ENCODE peak calls at places on chromosomes 2 and 18, in five cellular contexts. F is HFFc6, R is progenitor cell of endocrine pancreas, Q is neural progenitor cell, T is foreskin fibroblast. S is an unnamed sample.

GRCh38 chr18:72674710-72675109 is 130.6 kb upstream of the CBLN2 start:
- DNase-seq in F (no peak), R (no peak), Q (no peak), T (no peak), S (no peak)

GRCh38 chr2:74005786-74006185 is 21.1 kb downstream of the TET3 start:
- DNase-seq in F (no peak), R (no peak), Q (no peak), T (peak), S (no peak)

GRCh38 chr2:211281430-211282073 is 725.2 kb downstream of the CPS1 start:
- DNase-seq in F (no peak), R (no peak), Q (peak), T (no peak), S (no peak)

GRCh38 chr2:130737592-130737991 is 8.7 kb downstream of the GPR148 start:
- DNase-seq in F (no peak), R (no peak), Q (no peak), T (no peak), S (no peak)

GRCh38 chr2:20145497-20146193 is 79.3 kb downstream of the SDC1 start:
- DNase-seq in F (no peak), R (no peak), Q (no peak), T (no peak), S (no peak)

GRCh38 chr2:15845294-15845693 is 95.1 kb upstream of the MYCN start:
- DNase-seq in F (no peak), R (no peak), Q (no peak), T (no peak), S (no peak)

GRCh38 chr18:64663086-64663485 is 514.2 kb upstream of the LINC00305 start:
- DNase-seq in F (no peak), R (no peak), Q (no peak), T (no peak), S (no peak)

GRCh38 chr2:139773720-139774277 is 993.6 kb upstream of the NXPH2 start:
- DNase-seq in F (no peak), R (no peak), Q (no peak), T (no peak), S (no peak)

GRCh38 chr2:154264024-154264423 is 392.3 kb downstream of the GALNT13 start:
- DNase-seq in F (no peak), R (no peak), Q (no peak), T (no peak), S (no peak)

GRCh38 chr18:24731981-24732380 is 271.5 kb downstream of the HRH4 start:
- DNase-seq in F (no peak), R (no peak), Q (peak), T (no peak), S (peak)

GRCh38 chr2:35454966-35455638 is 900.5 kb upstream of the CRIM1 start:
- DNase-seq in F (no peak), R (no peak), Q (no peak), T (no peak), S (no peak)

GRCh38 chr2:241990466-241990865 is 120.9 kb downstream of the RTP5 start:
- DNase-seq in F (no peak), R (no peak), Q (no peak), T (no peak), S (no peak)

GRCh38 chr2:68429311-68429826 is 37.7 kb downstream of the FBXO48 start:
- DNase-seq in F (no peak), R (no peak), Q (no peak), T (peak), S (no peak)

GRCh38 chr2:144470819-144471218 is 49.1 kb downstream of the ZEB2 start:
- DNase-seq in F (no peak), R (no peak), Q (no peak), T (peak), S (no peak)

GRCh38 chr2:72128059-72128842 is 19.4 kb downstream of the CYP26B1 start:
- DNase-seq in F (no peak), R (no peak), Q (no peak), T (no peak), S (no peak)

GRCh38 chr2:100242891-100243670 is 79.2 kb downstream of the LONRF2 start:
- DNase-seq in F (peak), R (peak), Q (peak), T (peak), S (no peak)

GRCh38 chr2:197229509-197230458 is 80.8 kb downstream of the ANKRD44 start:
- DNase-seq in F (peak), R (no peak), Q (no peak), T (peak), S (no peak)

GRCh38 chr18:6975084-6975483 is 142.5 kb downstream of the LAMA1 start:
- DNase-seq in F (no peak), R (no peak), Q (no peak), T (no peak), S (no peak)

GRCh38 chr18:13564579-13564978 is 161.8 kb downstream of the FAM210A start:
- DNase-seq in F (no peak), R (no peak), Q (no peak), T (no peak), S (no peak)

GRCh38 chr2:140580799-140581198 is 1550.0 kb downstream of the LRP1B start:
- DNase-seq in F (no peak), R (no peak), Q (no peak), T (no peak), S (no peak)

GRCh38 chr2:20576598-20577115 is 74.2 kb downstream of the HS1BP3 start:
- DNase-seq in F (no peak), R (no peak), Q (no peak), T (no peak), S (no peak)

GRCh38 chr2:64852771-64853241 is 136.4 kb upstream of the SLC1A4 start:
- DNase-seq in F (no peak), R (no peak), Q (no peak), T (no peak), S (no peak)

GRCh38 chr2:129673234-129673633 is 306.2 kb upstream of the RAB6C start:
- DNase-seq in F (no peak), R (no peak), Q (no peak), T (no peak), S (no peak)

GRCh38 chr2:20071397-20072383 is 20.3 kb upstream of the LAPTM4A start:
- DNase-seq in F (peak), R (no peak), Q (peak), T (peak), S (no peak)

GRCh38 chr2:144430722-144431163 is 89.2 kb downstream of the ZEB2 start:
- DNase-seq in F (no peak), R (no peak), Q (no peak), T (peak), S (no peak)

GRCh38 chr2:207593277-207593676 is 31.9 kb downstream of the METTL21A start:
- DNase-seq in F (no peak), R (no peak), Q (no peak), T (no peak), S (no peak)

GRCh38 chr2:12770569-12770968 is 53.8 kb downstream of the TRIB2 start:
- DNase-seq in F (no peak), R (no peak), Q (no peak), T (no peak), S (no peak)

GRCh38 chr2:224252601-224253000 is 149.3 kb downstream of the FAM124B start:
- DNase-seq in F (peak), R (no peak), Q (no peak), T (peak), S (no peak)

GRCh38 chr18:62745089-62745751 is 29.9 kb downstream of the PHLPP1 start:
- DNase-seq in F (no peak), R (no peak), Q (no peak), T (no peak), S (no peak)
- TF ChIP-seq CTCF in F (no peak), R (no peak), Q (no peak), T (no peak), S (no peak)

GRCh38 chr18:50590625-50591024 is 30.7 kb downstream of the MAPK4 start:
- DNase-seq in F (no peak), R (no peak), Q (no peak), T (no peak), S (no peak)

GRCh38 chr18:50582500-50582899 is 22.6 kb downstream of the MAPK4 start:
- DNase-seq in F (no peak), R (no peak), Q (no peak), T (no peak), S (no peak)

GRCh38 chr18:50581517-50581916 is 21.6 kb downstream of the MAPK4 start:
- DNase-seq in F (no peak), R (no peak), Q (no peak), T (no peak), S (no peak)

DNA sequence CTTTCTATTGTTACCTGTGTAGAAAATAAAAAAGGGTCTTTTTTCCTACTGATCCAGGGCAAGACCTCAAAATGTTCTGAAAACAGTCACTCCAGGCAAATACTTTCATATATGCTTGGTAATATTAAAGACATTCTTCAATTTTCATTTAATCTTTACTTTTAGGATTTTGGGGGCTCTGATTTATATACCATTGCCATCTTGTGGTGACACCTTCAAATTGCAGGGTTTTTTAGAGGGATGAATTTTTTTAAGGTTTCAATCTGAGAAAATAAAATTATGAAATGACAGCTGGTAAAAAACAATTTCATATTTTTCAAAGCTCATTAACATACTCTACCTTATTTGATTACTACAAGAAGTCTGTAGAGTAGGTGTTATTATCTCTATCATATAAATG is 26.8 kb downstream of the MAPK4 start:
- DNase-seq in F (no peak), R (no peak), Q (no peak), T (no peak), S (no peak)
- TF ChIP-seq CTCF in F (peak), R (peak), Q (peak), T (no peak), S (no peak)

DNA sequence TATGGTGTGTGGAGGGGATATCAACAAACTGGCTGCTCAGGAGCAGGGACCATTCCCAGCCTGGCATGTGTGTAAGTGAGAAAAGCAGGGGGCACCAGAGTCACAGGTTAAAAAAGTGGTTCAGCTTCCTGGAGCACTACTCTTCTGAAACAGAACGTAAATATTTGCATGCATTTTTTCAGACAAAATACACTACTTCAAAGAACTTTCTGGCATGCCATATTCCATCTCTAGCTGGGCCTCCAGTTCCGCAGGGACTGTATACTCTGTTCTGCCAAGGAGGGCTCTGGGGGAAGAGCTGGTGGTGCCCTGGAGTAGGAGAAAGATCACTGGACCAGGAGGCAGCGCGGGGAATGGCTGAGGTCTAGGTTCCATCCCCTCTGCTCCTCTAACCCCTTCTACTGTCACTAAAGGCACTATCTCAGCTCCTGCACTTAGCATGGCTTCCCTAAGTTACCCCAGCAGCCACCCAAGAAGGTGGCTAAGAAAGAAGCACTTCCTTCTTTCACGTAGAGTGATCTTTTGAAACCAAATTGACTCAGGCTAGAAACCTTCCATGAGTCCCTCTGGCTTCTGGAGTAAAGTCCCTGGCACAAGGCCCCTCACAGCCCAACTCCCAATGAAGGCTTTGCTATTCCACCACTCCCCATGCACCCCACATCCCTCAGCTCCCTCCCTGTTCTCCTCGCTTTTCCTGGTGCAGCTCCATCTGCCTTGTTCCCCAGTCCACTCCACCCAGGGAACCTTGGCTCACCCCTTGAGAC is 57.6 kb upstream of the CABLES1 start:
- DNase-seq in F (no peak), R (no peak), Q (no peak), T (no peak), S (no peak)
- TF ChIP-seq CTCF in F (no peak), R (peak), Q (peak), T (no peak), S (no peak)

GRCh38 chr18:11570770-11571169 is 38.6 kb upstream of the SLC35G4 start:
- DNase-seq in F (no peak), R (no peak), Q (no peak), T (peak), S (no peak)
- TF ChIP-seq CTCF in F (peak), R (peak), Q (peak), T (peak), S (peak)

DNA sequence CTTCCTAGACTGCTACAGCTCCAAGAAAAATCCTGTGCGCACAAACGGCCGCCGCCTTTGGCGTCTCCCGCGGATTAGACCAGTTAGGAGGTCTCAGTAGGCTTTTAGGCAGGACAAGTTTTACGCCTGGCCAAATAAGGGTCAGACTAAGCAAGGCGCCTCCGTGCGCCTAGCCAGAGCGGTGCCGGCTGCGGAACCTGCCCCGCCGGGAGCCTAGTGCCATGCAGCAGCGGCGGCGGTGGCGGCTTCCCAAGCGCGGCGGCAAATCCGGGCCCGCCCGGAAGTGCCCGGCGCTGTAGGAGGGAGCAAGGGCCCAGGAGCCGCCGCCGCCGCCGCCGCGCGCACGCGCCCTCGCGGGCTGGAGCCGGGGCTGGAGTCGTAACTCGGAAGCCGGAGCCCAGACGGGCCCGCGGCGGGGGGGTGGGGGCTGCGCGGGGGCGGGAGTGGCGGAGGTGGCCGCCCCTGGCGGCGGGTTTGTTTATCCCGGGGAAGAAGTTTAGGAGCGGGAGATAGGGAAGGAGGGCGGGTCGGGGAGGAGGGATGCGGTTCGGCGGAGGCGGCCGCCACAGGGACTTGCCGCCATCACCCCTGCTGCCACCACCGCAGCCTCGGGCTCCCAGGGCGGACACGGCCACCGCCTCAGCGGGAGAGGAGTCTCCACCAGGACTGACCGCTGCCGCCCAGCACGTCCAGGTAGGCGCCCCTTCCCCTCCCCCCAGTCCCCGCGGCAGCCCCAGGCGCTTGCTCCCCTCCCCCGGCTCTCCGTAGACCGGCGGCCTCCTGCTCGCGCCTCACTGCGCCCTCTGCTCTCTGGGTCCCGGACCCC is at the start of gene SPOPL:
- DNase-seq in F (peak), R (peak), Q (peak), T (peak), S (no peak)
- TF ChIP-seq CTCF in F (peak), R (peak), Q (peak), T (no peak), S (peak)

GRCh38 chr2:26559556-26559955 is 81.6 kb downstream of the CIB4 start:
- DNase-seq in F (no peak), R (no peak), Q (peak), T (no peak), S (no peak)
- TF ChIP-seq CTCF in F (no peak), R (no peak), Q (peak), T (no peak), S (no peak)

DNA sequence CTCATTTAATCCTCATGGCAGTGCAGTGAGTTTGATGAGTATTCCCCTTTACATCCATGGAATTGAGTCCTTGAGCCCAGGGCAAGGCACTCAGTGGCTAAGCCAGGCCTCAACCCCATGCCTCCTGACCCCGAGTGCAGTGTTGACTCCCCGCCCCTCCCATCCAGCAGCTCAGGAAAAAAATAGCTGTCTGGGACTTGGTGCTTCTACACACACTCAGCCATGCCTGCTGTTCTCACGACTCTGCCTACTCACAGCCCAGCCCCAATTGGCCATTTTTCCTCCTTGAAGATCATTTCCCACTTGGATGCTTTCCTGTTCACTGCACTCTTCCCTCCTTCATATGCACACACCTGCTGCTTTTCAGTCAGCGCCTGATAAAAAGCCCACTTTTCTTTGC is 8.8 kb downstream of the FOSL2 start:
- DNase-seq in F (no peak), R (no peak), Q (no peak), T (no peak), S (no peak)
- TF ChIP-seq CTCF in F (no peak), R (no peak), Q (no peak), T (no peak), S (no peak)

DNA sequence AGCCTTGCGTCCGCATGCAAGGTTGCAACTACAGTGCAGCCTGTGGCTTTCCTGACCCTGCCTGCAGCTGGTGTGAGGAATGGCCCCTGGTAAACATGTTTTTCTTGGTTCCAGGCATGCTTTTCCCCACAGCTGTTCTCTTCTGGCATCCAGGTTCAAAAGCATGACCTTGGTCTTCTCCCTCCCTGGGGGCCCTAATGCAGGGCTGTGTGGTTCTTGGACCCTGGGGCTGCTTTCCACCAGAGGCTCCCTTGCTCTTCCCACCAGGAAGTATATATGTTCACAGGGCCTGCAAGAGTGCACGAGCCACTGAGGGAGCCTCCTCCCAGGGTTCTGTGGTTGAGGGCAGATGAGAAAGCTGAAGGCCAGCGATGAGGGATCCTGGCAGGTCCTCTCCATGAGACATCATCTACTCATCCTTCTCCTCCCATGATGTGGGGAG is 125.9 kb downstream of the BCL2L11 start:
- DNase-seq in F (no peak), R (no peak), Q (no peak), T (no peak), S (no peak)
- TF ChIP-seq CTCF in F (no peak), R (no peak), Q (no peak), T (no peak), S (no peak)

S was measured in keratinocyte.